ENCODE peak calls at places on chromosomes 7 and 10, in five cellular contexts. D is substantia nigra; K is erythroblast; L is T-helper 2 cell; B is stimulated activated CD4-positive, alpha-beta T cell treated with anti-CD3 and anti-CD28 coated beads, TNF-alpha, amount 100 ng/mL, for 4 hours. C is an unnamed sample.

GRCh38 chr7:101108961-101109360 is 17.9 kb upstream of the SERPINE1 start:
- DNase-seq in D (no peak), K (no peak), L (no peak), B (no peak), C (no peak)

GRCh38 chr7:151410405-151411390 is 860 bp upstream of the WDR86 start:
- DNase-seq in D (no peak), K (no peak), L (no peak), B (no peak), C (no peak)

GRCh38 chr7:28299556-28299955 is 112.8 kb upstream of the CREB5 start:
- DNase-seq in D (no peak), K (no peak), L (no peak), B (no peak), C (no peak)

GRCh38 chr10:51092402-51092801 is 18.1 kb downstream of the PRKG1 start:
- DNase-seq in D (peak), K (peak), L (no peak), B (no peak), C (peak)

GRCh38 chr10:49115015-49115795 is at the start of gene VSTM4:
- DNase-seq in D (no peak), K (peak), L (peak), B (no peak), C (no peak)

GRCh38 chr7:155298288-155298833 is 683 bp downstream of the INSIG1 start:
- DNase-seq in D (no peak), K (no peak), L (peak), B (no peak), C (peak)

GRCh38 chr10:72567884-72568283 is 58.0 kb downstream of the MICU1 start:
- DNase-seq in D (no peak), K (peak), L (no peak), B (no peak), C (no peak)

GRCh38 chr7:112603673-112604072 is 122.9 kb downstream of the LSMEM1 start:
- DNase-seq in D (no peak), K (no peak), L (no peak), B (no peak), C (no peak)

GRCh38 chr7:158743219-158743618 is 38.6 kb upstream of the NCAPG2 start:
- DNase-seq in D (no peak), K (no peak), L (no peak), B (no peak), C (no peak)

GRCh38 chr10:51960494-51960895 is 261.1 kb upstream of the CSTF2T start:
- DNase-seq in D (no peak), K (peak), L (peak), B (no peak), C (peak)

GRCh38 chr7:26388256-26388655 is 96.6 kb downstream of the SNX10 start:
- DNase-seq in D (no peak), K (no peak), L (peak), B (no peak), C (no peak)

GRCh38 chr7:131625817-131626372 is 69.5 kb upstream of the PODXL start:
- DNase-seq in D (no peak), K (no peak), L (no peak), B (no peak), C (no peak)

GRCh38 chr7:28166982-28167715 is 13.4 kb downstream of the JAZF1 start:
- DNase-seq in D (no peak), K (no peak), L (no peak), B (no peak), C (no peak)

GRCh38 chr10:7561216-7561893 is 105.4 kb downstream of the ITIH5 start:
- DNase-seq in D (no peak), K (no peak), L (no peak), B (no peak), C (no peak)